ENCODE peak calls at places on chromosome 2, in nine cellular contexts. N is cardiac muscle cell; A is COR-L47; E is T-cell; S is lung microvascular endothelial cell; I is ovary; Z is HTR-8/SVneo; B is stimulated activated CD4-positive, alpha-beta T cell treated with anti-CD3 and anti-CD28 coated beads, Interleukin-4, amount 100 ng/mL, for 24 hours; V is activated B cell treated with CpG ODN at 0.5 μM for 24 hours. P is an unnamed sample.

GRCh38 chr2:19711470-19712372 is 190.1 kb downstream of the TTC32 start:
- DNase-seq in E (no peak), A (peak; percentile 46), N (no peak), V (no peak), S (peak; percentile 97), Z (peak; percentile 81), I (no peak), B (no peak), P (peak; percentile 43)

GRCh38 chr2:25690058-25690457 is 16.7 kb upstream of the DTNB start:
- DNase-seq in E (no peak), S (no peak), N (no peak), A (no peak), V (no peak), Z (peak; percentile 57), B (no peak), I (no peak), P (peak; percentile 28)

GRCh38 chr2:145006957-145007672 is 487.2 kb upstream of the ZEB2 start:
- DNase-seq in I (no peak), A (no peak), E (no peak), Z (peak; percentile 40), N (no peak), V (no peak), B (no peak), S (peak; percentile 95), P (no peak)

GRCh38 chr2:29786361-29786760 is 135.0 kb downstream of the ALK start:
- DNase-seq in Z (no peak), I (no peak), N (no peak), E (no peak), S (no peak), V (no peak), B (no peak), A (no peak), P (no peak)

GRCh38 chr2:127605691-127606277 is 40.2 kb upstream of the GPR17 start:
- DNase-seq in N (no peak), S (no peak), E (no peak), Z (no peak), V (peak; percentile 12), I (peak; percentile 9), A (no peak), B (no peak), P (no peak)

GRCh38 chr2:33806041-33806440 is 206.9 kb upstream of the FAM98A start:
- DNase-seq in S (no peak), B (no peak), N (no peak), I (no peak), Z (peak; percentile 11), V (no peak), E (no peak), A (no peak), P (no peak)

GRCh38 chr2:230944804-230945372 is 19.8 kb upstream of the GPR55 start:
- DNase-seq in V (no peak), S (no peak), I (no peak), B (no peak), A (no peak), N (no peak), Z (no peak), E (no peak), P (no peak)

GRCh38 chr2:42756150-42756549 is 7.8 kb downstream of the OXER1 start:
- DNase-seq in S (no peak), N (no peak), V (no peak), A (no peak), Z (no peak), I (no peak), B (no peak), E (no peak), P (no peak)

GRCh38 chr2:61436092-61436491 is 34.8 kb downstream of the USP34 start:
- DNase-seq in Z (no peak), A (no peak), I (no peak), B (no peak), N (no peak), E (no peak), V (no peak), S (peak; percentile 61), P (no peak)

GRCh38 chr2:201532686-201533304 is 81.3 kb downstream of the STRADB start:
- DNase-seq in I (no peak), S (no peak), A (no peak), N (no peak), B (peak; percentile 10), E (no peak), V (no peak), Z (peak; percentile 26), P (peak; percentile 91)

GRCh38 chr2:8004250-8004681 is 677.6 kb upstream of the ID2 start:
- DNase-seq in B (no peak), E (no peak), V (no peak), N (no peak), S (no peak), A (no peak), I (no peak), Z (no peak), P (peak; percentile 7)

GRCh38 chr2:22904126-22904684 is 480.8 kb upstream of the KLHL29 start:
- DNase-seq in Z (peak; percentile 10), V (no peak), E (no peak), I (peak; percentile 33), S (no peak), B (no peak), N (peak; percentile 71), A (peak; percentile 15), P (peak; percentile 5)

GRCh38 chr2:118849226-118850170 is 2.0 kb upstream of the EN1 start:
- DNase-seq in Z (no peak), I (no peak), E (no peak), N (no peak), S (no peak), V (no peak), B (peak; percentile 2), A (no peak), P (no peak)

GRCh38 chr2:72141032-72141645 is 6.5 kb downstream of the CYP26B1 start:
- DNase-seq in A (no peak), I (peak; percentile 27), N (no peak), V (no peak), B (no peak), Z (no peak), E (no peak), S (no peak), P (no peak)

GRCh38 chr2:45128580-45128997 is 119.3 kb upstream of the SIX2 start:
- DNase-seq in I (no peak), A (no peak), V (no peak), S (peak; percentile 95), B (no peak), Z (peak; percentile 92), E (no peak), N (no peak), P (peak; percentile 58)

GRCh38 chr2:16327311-16327710 is 338.3 kb downstream of the CYRIA start:
- DNase-seq in S (no peak), B (no peak), N (no peak), Z (no peak), E (no peak), I (no peak), A (no peak), V (no peak), P (no peak)

GRCh38 chr2:202061695-202062094 is 11.4 kb upstream of the KIAA2012 start:
- DNase-seq in I (no peak), V (no peak), A (no peak), B (no peak), S (no peak), Z (no peak), E (no peak), N (no peak), P (no peak)

GRCh38 chr2:224039080-224039769 is at the start of gene SERPINE2:
- DNase-seq in A (peak; percentile 62), I (peak; percentile 82), Z (peak; percentile 89), E (peak; percentile 29), S (peak; percentile 55), V (peak; percentile 37), B (peak; percentile 42), N (peak; percentile 79), P (no peak)

GRCh38 chr2:26590439-26590838 is 50.7 kb downstream of the CIB4 start:
- DNase-seq in A (no peak), I (peak; percentile 3), Z (no peak), E (no peak), V (no peak), B (no peak), S (no peak), N (no peak), P (no peak)

GRCh38 chr2:127439343-127439742 is 21.1 kb downstream of the PROC start:
- DNase-seq in N (no peak), A (no peak), S (no peak), E (no peak), I (no peak), B (no peak), Z (no peak), V (no peak), P (no peak)

GRCh38 chr2:136920652-136921333 is 155.4 kb downstream of the THSD7B start:
- DNase-seq in Z (no peak), B (no peak), E (no peak), V (no peak), I (no peak), S (no peak), N (no peak), A (no peak), P (no peak)

GRCh38 chr2:160209457-160209856 is 9.4 kb upstream of the ITGB6 start:
- DNase-seq in N (no peak), S (peak; percentile 69), B (no peak), Z (no peak), E (no peak), V (no peak), A (no peak), I (no peak), P (no peak)

GRCh38 chr2:56860991-56861390 is 677.2 kb downstream of the CCDC85A start:
- DNase-seq in S (no peak), B (no peak), Z (no peak), E (no peak), V (no peak), A (no peak), N (no peak), I (no peak), P (no peak)

GRCh38 chr2:460861-461260 is 173.0 kb upstream of the ALKAL2 start:
- DNase-seq in V (no peak), A (no peak), E (peak; percentile 64), N (no peak), B (peak; percentile 27), I (no peak), S (no peak), Z (no peak), P (no peak)

GRCh38 chr2:49978341-49978740 is 824.0 kb upstream of the FSHR start:
- DNase-seq in I (no peak), V (no peak), Z (no peak), A (no peak), B (no peak), N (no peak), S (no peak), E (no peak), P (no peak)

GRCh38 chr2:108534577-108535379 is 508 bp downstream of the LIMS1 start:
- DNase-seq in I (no peak), V (no peak), B (peak; percentile 24), N (peak; percentile 65), S (peak; percentile 52), E (peak; percentile 31), Z (peak; percentile 27), A (no peak), P (peak; percentile 56)

GRCh38 chr2:127226520-127227263 is 6.6 kb upstream of the CYP27C1 start:
- DNase-seq in B (peak; percentile 61), S (peak; percentile 96), I (no peak), E (no peak), N (no peak), Z (peak; percentile 71), A (peak; percentile 70), V (no peak), P (no peak)

GRCh38 chr2:160484859-160485520 is 8.6 kb downstream of the RBMS1 start:
- DNase-seq in Z (no peak), I (no peak), N (no peak), S (no peak), V (no peak), E (no peak), B (no peak), A (no peak), P (no peak)

GRCh38 chr2:135822855-135823254 is 14.1 kb downstream of the LCT start:
- DNase-seq in B (no peak), S (no peak), E (no peak), Z (no peak), I (no peak), V (no peak), A (no peak), N (no peak), P (no peak)

GRCh38 chr2:61588566-61588965 is 50.4 kb upstream of the XPO1 start:
- DNase-seq in E (no peak), A (no peak), S (no peak), N (no peak), I (no peak), Z (no peak), B (no peak), V (no peak), P (no peak)

GRCh38 chr2:2021995-2022394 is 277.7 kb upstream of the PXDN start:
- DNase-seq in A (no peak), Z (no peak), E (no peak), B (no peak), V (no peak), S (no peak), I (no peak), N (no peak), P (no peak)